ENCODE peak calls at places on chromosome 2, in four cellular contexts. V is B cell, B is lower lobe of right lung, G is neural crest cell. M is an unnamed sample.

GRCh38 chr2:4190548-4190947 is 487.2 kb downstream of the DCDC2C start:
- DNase-seq in V (no peak), B (no peak), G (no peak), M (no peak)

GRCh38 chr2:12321886-12322285 is 394.9 kb upstream of the TRIB2 start:
- DNase-seq in V (no peak), B (no peak), G (no peak), M (no peak)

GRCh38 chr2:156326488-156326887 is 6.0 kb downstream of the NR4A2 start:
- DNase-seq in G (no peak), V (no peak), B (no peak), M (no peak)

GRCh38 chr2:69652206-69652605 is 8.7 kb upstream of the AAK1 start:
- DNase-seq in B (no peak), G (no peak), V (no peak), M (no peak)

GRCh38 chr2:649461-650342 is 27.5 kb downstream of the TMEM18 start:
- DNase-seq in G (no peak), V (no peak), B (no peak), M (peak; percentile 1)

GRCh38 chr2:240810621-240811020 is 9.4 kb downstream of the KIF1A start:
- DNase-seq in B (peak; percentile 24), G (no peak), V (no peak), M (no peak)

GRCh38 chr2:207513577-207514257 is 16.0 kb upstream of the CREB1 start:
- DNase-seq in G (no peak), V (no peak), B (no peak), M (no peak)

GRCh38 chr2:128644156-128644555 is 325.5 kb upstream of the HS6ST1 start:
- DNase-seq in B (no peak), V (no peak), G (peak; percentile 50), M (no peak)

GRCh38 chr2:152464853-152465470 is 130.0 kb downstream of the FMNL2 start:
- DNase-seq in V (no peak), G (no peak), B (no peak), M (no peak)

GRCh38 chr2:204686415-204686814 is 141.1 kb downstream of the PARD3B start:
- DNase-seq in B (no peak), V (no peak), G (no peak), M (no peak)

GRCh38 chr2:132617989-132618388 is 52.0 kb downstream of the LYPD1 start:
- DNase-seq in G (no peak), V (no peak), B (no peak), M (no peak)

GRCh38 chr2:180730976-180731375 is 249.4 kb upstream of the UBE2E3 start:
- DNase-seq in G (no peak), B (no peak), V (no peak), M (no peak)

GRCh38 chr2:189798312-189799029 is 14.2 kb downstream of the PMS1 start:
- DNase-seq in B (no peak), V (no peak), G (no peak), M (no peak)

GRCh38 chr2:24828641-24829040 is 35.4 kb downstream of the CENPO start:
- DNase-seq in V (no peak), B (no peak), G (no peak), M (no peak)

GRCh38 chr2:105610444-105611327 is 134.0 kb upstream of the NCK2 start:
- DNase-seq in G (peak; percentile 7), V (no peak), B (no peak), M (no peak)

GRCh38 chr2:49403722-49404507 is 249.6 kb upstream of the FSHR start:
- DNase-seq in B (no peak), G (no peak), V (no peak), M (no peak)

GRCh38 chr2:209929369-209929768 is 73.1 kb upstream of the RPE start:
- DNase-seq in G (no peak), B (no peak), V (no peak), M (no peak)

GRCh38 chr2:20091305-20091991 is 40.0 kb upstream of the LAPTM4A start:
- DNase-seq in V (no peak), G (no peak), B (no peak), M (no peak)

GRCh38 chr2:122100371-122101150 is 345.1 kb downstream of the TSN start:
- DNase-seq in V (no peak), G (no peak), B (no peak), M (no peak)

GRCh38 chr2:239763433-239764097 is 261.6 kb downstream of the NDUFA10 start:
- DNase-seq in V (no peak), G (no peak), B (no peak), M (no peak)

GRCh38 chr2:3475771-3476170 is 43.6 kb downstream of the ADI1 start:
- DNase-seq in B (no peak), G (no peak), V (no peak), M (no peak)

GRCh38 chr2:29066271-29066860 is 8.0 kb downstream of the PCARE start:
- DNase-seq in G (no peak), V (no peak), B (no peak), M (no peak)

GRCh38 chr2:20450201-20451108 is 3.6 kb downstream of the RHOB start:
- DNase-seq in G (no peak), V (no peak), B (no peak), M (peak; percentile 26)

GRCh38 chr2:221571108-221571390 is 1.1 kb downstream of the EPHA4 start:
- DNase-seq in V (no peak), B (peak; percentile 45), G (no peak), M (no peak)

GRCh38 chr2:46458763-46459505 is 20.4 kb upstream of the TMEM247 start:
- DNase-seq in V (no peak), B (no peak), G (no peak), M (no peak)

GRCh38 chr2:108933691-108934117 is 55.3 kb downstream of the EDAR start:
- DNase-seq in G (no peak), B (no peak), V (no peak), M (no peak)

GRCh38 chr2:73908689-73909652 is 16.2 kb downstream of the ACTG2 start:
- DNase-seq in G (no peak), B (no peak), V (no peak), M (no peak)

GRCh38 chr2:73910873-73911547 is 15.7 kb upstream of the DGUOK start:
- DNase-seq in V (no peak), G (no peak), B (no peak), M (no peak)

GRCh38 chr2:73904952-73905351 is 12.1 kb downstream of the ACTG2 start:
- DNase-seq in B (no peak), V (no peak), G (no peak), M (no peak)

GRCh38 chr2:73906847-73907505 is 14.2 kb downstream of the ACTG2 start:
- DNase-seq in G (no peak), B (no peak), V (no peak), M (no peak)

DNA sequence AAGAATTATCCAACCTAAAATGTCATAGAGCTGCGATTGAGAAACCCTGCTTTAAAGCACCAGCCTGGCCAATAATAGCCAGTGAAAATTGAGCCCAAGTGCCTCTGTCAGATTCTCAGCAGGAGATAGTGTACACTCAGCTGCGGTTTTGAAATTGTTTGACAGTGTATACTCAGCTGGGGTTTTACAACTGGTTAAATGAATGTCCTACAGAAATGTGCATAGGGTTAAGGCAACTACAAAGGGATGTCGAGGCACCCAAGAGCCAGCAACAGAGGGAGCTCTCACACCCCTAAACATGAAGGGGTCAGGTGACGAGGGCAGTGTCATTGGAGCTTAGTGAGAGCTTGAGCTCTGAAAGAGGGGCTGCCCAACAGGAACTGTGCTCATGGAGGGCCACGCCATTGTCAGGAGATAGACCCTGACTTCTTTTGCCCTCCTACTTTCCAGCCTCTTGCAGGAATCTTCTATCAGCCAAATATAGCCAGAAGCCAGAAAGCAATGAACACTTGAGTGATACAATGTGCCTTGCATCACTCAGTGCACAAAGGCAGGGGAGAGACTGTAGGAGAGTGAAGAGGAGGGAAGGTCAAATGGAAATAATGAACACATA is 15.1 kb downstream of the ACTG2 start:
- DNase-seq in B (no peak), G (no peak), V (peak; percentile 66), M (no peak)
- TF ChIP-seq CTCF in B (peak; percentile 33), G (no peak), V (peak; percentile 54), M (no peak)

DNA sequence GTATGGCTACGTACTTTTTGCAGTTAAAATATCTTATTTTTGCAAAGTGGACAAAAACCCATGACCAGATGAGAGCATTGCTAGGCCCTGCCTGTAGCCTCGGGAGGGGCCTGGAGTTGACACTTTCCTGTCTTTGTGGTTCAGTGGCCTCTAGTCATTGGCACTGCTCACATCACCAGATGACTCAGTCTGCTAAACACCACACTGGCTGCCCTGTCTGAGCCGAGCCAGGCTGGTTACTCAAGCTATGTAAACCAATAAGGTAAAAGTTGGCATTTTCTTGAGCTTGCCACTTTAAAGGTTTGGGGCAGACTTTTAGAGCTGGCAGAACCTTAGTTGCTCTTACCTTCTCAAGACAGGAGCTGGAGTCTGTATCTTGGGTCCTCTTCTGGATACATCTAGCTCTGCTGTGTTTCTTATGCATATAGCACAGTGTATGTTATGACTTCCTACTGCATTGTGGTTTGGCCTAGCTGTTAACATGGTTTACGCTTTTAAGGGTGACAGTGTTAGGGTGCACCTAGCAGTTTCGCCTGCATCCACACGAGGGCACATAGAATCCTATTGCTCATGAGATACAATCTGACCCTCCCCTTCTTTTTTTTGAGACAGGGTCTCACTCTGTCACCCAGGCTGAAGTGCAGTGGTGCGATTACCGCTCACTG is 76.4 kb downstream of the AP1S3 start:
- DNase-seq in G (no peak), V (no peak), B (no peak), M (no peak)
- TF ChIP-seq CTCF in G (no peak), V (no peak), B (no peak), M (no peak)

GRCh38 chr2:135800513-135801460 is 36.2 kb downstream of the LCT start:
- DNase-seq in G (no peak), B (no peak), V (no peak), M (no peak)

GRCh38 chr2:135798275-135798705 is 38.7 kb downstream of the LCT start:
- DNase-seq in B (no peak), G (no peak), V (no peak), M (no peak)

GRCh38 chr2:135798762-135799161 is 38.2 kb downstream of the LCT start:
- DNase-seq in B (no peak), G (no peak), V (no peak), M (no peak)

GRCh38 chr2:135797497-135798274 is 39.3 kb downstream of the LCT start:
- DNase-seq in G (peak; percentile 88), V (peak; percentile 64), B (peak; percentile 83), M (peak; percentile 80)

DNA sequence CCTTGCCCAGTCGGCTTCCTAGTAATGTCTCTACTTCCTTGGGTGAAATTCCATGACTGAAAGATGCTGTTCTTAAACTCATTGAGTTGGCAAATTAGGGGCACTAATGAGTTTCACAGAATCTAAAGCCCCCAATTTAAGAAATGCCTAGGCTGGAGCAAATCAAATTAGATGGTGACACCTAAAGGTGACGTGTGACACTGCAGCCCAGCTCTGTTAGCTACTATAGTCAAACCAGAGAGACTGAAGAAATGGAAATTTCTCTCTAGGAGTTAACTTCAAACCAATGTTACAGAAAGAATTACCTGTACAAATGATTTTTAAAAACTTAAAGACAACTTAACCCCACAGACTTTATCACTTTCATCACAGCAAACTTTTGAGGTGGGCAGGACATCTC is 37.2 kb downstream of the LCT start:
- DNase-seq in G (no peak), V (no peak), B (no peak), M (no peak)
- TF ChIP-seq CTCF in G (peak; percentile 23), V (no peak), B (no peak), M (no peak)

GRCh38 chr2:120344214-120344990 is 1.5 kb upstream of the INHBB start:
- DNase-seq in G (peak; percentile 29), B (no peak), V (no peak), M (peak; percentile 52)
- TF ChIP-seq CTCF in G (no peak), B (no peak), V (no peak), M (no peak)

M was measured in endothelial cell.